ENCODE peak calls at places on chromosomes 13 and 19, in six cellular contexts. W is HCT116, C is astrocyte of the spinal cord, T is neuronal stem cell, X is right atrium auricular region, H is dorsolateral prefrontal cortex. B is an unnamed sample.

GRCh38 chr19:11196406-11197287 is 698 bp downstream of the KANK2 start:
- DNase-seq in W (no peak), C (peak), T (no peak), X (no peak), H (no peak), B (no peak)

GRCh38 chr19:13723206-13723605 is 41.1 kb upstream of the MRI1 start:
- DNase-seq in W (no peak), C (no peak), T (no peak), X (no peak), H (no peak), B (no peak)

GRCh38 chr19:5803441-5803751 is 1.5 kb upstream of the NRTN start:
- DNase-seq in W (no peak), C (no peak), T (no peak), X (no peak), H (no peak), B (no peak)

GRCh38 chr13:83221813-83222241 is 660.4 kb downstream of the SLITRK1 start:
- DNase-seq in W (no peak), C (peak), T (no peak), X (no peak), H (no peak), B (no peak)

GRCh38 chr13:100983111-100983510 is 308.5 kb upstream of the TMTC4 start:
- DNase-seq in W (no peak), C (peak), T (no peak), X (no peak), H (no peak), B (no peak)

GRCh38 chr19:17468302-17469091 is 1.8 kb upstream of the SLC27A1 start:
- DNase-seq in W (no peak), C (no peak), T (no peak), X (peak), H (peak), B (no peak)

GRCh38 chr19:55137915-55138314 is 11.1 kb downstream of the TNNT1 start:
- DNase-seq in W (no peak), C (no peak), T (no peak), X (no peak), H (no peak), B (no peak)

GRCh38 chr13:44079413-44080205 is 199.9 kb downstream of the LACC1 start:
- DNase-seq in W (no peak), C (no peak), T (no peak), X (no peak), H (no peak), B (no peak)

GRCh38 chr13:73303858-73304257 is 245.1 kb downstream of the KLF5 start:
- DNase-seq in W (no peak), C (peak), T (no peak), X (no peak), H (no peak), B (no peak)

GRCh38 chr19:40281381-40282208 is 3.5 kb downstream of the AKT2 start:
- DNase-seq in W (no peak), C (no peak), T (no peak), X (no peak), H (no peak), B (no peak)

GRCh38 chr19:36417752-36418286 is 625 bp downstream of the ZFP82 start:
- DNase-seq in W (no peak), C (no peak), T (no peak), X (no peak), H (no peak), B (no peak)

GRCh38 chr13:41427700-41428099 is 29.6 kb upstream of the RGCC start:
- DNase-seq in W (no peak), C (no peak), T (no peak), X (no peak), H (no peak), B (no peak)
- H3K4me3 ChIP-seq in W (no peak), C (peak), T (no peak), X (peak), H (peak), B (no peak)

DNA sequence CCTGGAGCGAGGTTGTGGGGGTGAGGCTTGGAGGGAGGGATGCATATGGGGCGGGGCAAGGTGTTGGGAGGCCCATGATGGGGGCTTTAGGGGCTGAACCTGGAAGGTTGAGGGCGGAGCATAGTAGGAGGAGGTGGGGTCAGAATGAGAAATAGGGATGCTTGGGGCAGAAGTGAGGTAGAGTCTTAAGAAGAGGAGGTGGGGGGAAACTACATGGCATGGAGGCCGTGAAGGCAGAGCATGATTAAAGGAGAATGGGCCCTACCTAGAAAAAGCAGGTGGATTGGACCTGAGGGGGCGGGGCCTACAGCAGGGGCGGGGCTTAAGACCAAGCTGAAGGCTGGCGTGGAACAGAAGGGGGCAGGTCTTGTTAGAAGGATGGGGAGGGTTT is 789 bp downstream of the NR1H2 start:
- DNase-seq in W (peak), C (no peak), T (no peak), X (no peak), H (no peak), B (no peak)
- H3K4me3 ChIP-seq in W (peak), C (peak), T (peak), X (peak), H (peak), B (no peak)

GRCh38 chr19:33464010-33464732 is 57.4 kb downstream of the PEPD start:
- DNase-seq in W (no peak), C (no peak), T (no peak), X (no peak), H (peak), B (no peak)

GRCh38 chr19:33464733-33465115 is 56.9 kb downstream of the PEPD start:
- DNase-seq in W (no peak), C (no peak), T (no peak), X (no peak), H (peak), B (no peak)

GRCh38 chr19:33465371-33465770 is 56.2 kb downstream of the PEPD start:
- DNase-seq in W (no peak), C (no peak), T (no peak), X (no peak), H (peak), B (no peak)

GRCh38 chr19:33467851-33468250 is 53.7 kb downstream of the PEPD start:
- DNase-seq in W (no peak), C (no peak), T (no peak), X (no peak), H (peak), B (no peak)

DNA sequence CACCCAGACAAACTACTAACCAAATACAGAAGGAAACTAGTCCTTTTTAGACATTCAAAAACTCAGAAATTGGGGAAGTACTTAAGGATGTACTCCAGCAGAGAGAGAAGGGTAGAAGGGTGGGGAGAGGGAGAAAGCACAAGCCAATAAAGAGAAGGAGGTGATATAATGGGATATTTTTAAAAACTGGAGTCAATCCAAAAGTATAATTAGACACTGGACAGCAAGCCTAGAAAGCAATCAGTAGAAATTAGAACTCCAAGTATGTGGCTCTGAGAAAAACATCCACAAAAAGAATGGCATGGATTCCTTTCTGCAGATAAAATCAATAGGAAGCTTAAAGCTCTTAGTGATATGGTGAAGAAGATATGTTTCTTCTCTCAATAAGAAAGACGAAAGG is 55.8 kb downstream of the PEPD start:
- DNase-seq in W (no peak), C (no peak), T (no peak), X (no peak), H (no peak), B (no peak)
- H3K4me3 ChIP-seq in W (no peak), C (no peak), T (no peak), X (no peak), H (no peak), B (no peak)

GRCh38 chr19:3642987-3643386 is 16.4 kb upstream of the CACTIN start:
- DNase-seq in W (peak), C (no peak), T (no peak), X (no peak), H (no peak), B (no peak)
- H3K4me3 ChIP-seq in W (no peak), C (no peak), T (no peak), X (no peak), H (no peak), B (no peak)

DNA sequence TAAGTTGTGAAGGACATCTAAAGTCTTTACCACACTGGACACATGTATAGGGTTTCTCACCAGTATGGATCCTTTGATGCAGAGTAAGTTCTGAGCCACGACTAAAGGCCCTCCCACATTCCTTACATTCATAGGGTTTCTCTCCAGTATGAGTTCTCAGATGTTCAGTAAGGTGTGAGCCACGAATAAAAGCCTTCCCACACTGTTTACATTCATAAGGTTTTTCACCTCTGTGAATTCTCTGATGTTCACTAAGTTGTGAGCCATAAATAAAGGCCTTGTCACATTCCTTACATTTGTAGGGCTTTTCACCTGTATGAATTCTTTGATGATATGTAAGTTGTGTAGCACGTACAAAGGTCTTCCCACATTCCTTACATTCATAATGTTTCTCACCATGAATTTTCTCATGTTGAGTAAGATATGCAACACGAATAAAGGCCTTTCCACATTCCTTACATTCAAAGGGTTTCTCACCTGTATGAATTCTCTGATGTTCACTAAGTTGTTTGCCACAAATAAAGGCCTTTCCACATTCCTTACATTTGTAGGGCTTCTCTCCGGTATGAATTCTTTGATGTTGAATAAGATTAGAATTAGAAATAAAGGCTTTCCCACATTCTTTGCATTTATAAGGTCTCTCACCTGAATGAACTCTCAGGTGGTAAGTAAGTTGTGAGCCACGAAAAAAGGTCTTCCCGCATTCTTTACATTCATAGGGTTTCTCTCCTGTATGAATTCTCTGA is 29.8 kb downstream of the ZNF571 start:
- DNase-seq in W (no peak), C (no peak), T (no peak), X (no peak), H (no peak), B (no peak)
- H3K4me3 ChIP-seq in W (no peak), C (no peak), T (no peak), X (no peak), H (no peak), B (no peak)

DNA sequence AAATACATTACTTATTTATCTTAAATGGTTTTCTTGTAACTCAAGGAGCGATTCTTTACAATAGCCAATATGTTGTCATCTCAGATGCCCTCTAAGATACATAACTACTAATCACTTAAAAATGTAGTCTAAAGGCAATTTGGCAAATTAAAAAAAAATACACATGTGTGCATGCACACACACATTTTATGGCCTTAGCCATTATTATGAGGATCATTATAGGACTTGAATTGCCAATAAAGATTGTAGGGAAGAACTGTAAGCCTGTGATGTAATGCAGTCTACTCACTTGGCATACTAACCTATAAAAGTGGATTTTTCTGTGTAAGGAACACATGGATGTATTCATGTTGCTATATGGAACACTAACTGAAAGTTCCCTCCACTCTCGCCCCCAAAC is 274.3 kb downstream of the SHISA2 start:
- DNase-seq in W (no peak), C (no peak), T (no peak), X (no peak), H (no peak), B (no peak)
- H3K4me3 ChIP-seq in W (no peak), C (no peak), T (no peak), X (no peak), H (no peak), B (no peak)

DNA sequence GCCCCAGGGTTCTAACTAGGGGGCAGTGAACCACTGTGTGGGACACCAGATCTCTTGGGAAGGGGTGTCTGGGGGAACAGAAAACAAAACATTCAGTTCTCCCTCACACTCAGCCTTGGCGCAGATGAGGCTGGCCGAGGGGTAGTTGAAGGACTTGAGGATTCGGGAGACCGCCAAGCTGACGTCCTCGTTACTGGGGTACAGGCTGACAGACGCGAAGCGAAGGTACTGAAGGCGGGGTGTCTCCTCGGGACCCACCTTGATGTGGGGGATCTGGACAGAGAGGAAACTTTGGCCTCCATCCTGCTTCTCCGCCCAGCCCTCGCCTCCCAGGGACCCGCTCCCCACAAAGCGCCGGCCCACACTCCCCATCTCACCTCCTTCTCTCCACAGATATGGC is 7.6 kb downstream of the GRIK5 start:
- DNase-seq in W (no peak), C (no peak), T (no peak), X (no peak), H (no peak), B (no peak)
- H3K4me3 ChIP-seq in W (no peak), C (no peak), T (no peak), X (no peak), H (no peak), B (no peak)

DNA sequence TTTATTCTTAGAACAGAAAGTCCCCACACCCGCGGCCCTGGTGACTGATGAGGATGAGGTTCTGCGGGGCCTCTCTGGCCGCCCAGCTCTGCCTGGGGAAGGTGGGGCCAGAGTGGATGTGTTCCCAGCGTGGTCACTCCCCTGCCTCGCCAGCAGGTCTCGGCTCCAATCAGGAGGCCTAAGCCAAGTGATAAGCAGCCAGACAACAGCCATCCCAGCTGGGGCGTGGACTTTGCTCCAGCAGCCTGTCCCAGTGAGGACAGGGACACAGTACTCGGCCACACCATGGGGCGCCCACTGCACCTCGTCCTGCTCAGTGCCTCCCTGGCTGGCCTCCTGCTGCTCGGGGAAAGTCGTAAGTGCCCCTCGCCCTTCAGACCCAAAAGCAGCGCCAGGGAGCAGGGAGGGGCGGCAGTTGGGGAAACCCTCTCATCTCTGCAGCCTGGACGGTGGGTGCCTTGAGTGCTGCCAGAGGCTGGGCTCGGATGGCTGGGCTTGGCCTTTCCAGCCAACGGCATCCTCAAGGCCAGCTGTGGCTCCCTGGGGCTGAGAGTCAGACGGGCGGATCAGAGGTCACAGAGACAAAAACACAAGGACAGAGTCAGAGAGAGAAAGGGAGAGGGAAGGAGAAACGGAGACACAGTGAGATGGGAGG is at the start of gene F10:
- DNase-seq in W (peak), C (peak), T (no peak), X (peak), H (peak), B (no peak)
- H3K4me3 ChIP-seq in W (peak), C (peak), T (peak), X (peak), H (no peak), B (no peak)

GRCh38 chr13:79447141-79447540 is 33.8 kb upstream of the NDFIP2 start:
- DNase-seq in W (no peak), C (no peak), T (no peak), X (no peak), H (no peak), B (no peak)
- H3K4me3 ChIP-seq in W (no peak), C (no peak), T (no peak), X (no peak), H (no peak), B (no peak)

GRCh38 chr13:42038661-42039456 is 9.6 kb upstream of the DGKH start:
- DNase-seq in W (no peak), C (no peak), T (no peak), X (no peak), H (no peak), B (no peak)
- H3K4me3 ChIP-seq in W (no peak), C (no peak), T (no peak), X (no peak), H (no peak), B (no peak)

B was measured in iPS DF 6.9.